ENCODE peak calls at places on chromosomes 16 and 17, in five cellular contexts. K, N, I, G and S are unnamed samples. For H3K4me1, the result is how much of the 10 kb centered on the place peaks cover.

GRCh38 chr16:66503030-66503429 is 46.9 kb downstream of the TK2 start:
- DNase-seq in K (no peak), N (no peak), I (no peak), G (no peak), S (peak)

GRCh38 chr16:48448799-48449481 is 63.7 kb upstream of the SIAH1 start:
- DNase-seq in K (no peak), N (no peak), I (no peak), G (no peak), S (no peak)

GRCh38 chr17:1413281-1413791 is 13.3 kb upstream of the YWHAE start:
- DNase-seq in K (peak), N (no peak), I (peak), G (no peak), S (no peak)

GRCh38 chr17:76131061-76131691 is 9.9 kb downstream of the FOXJ1 start:
- DNase-seq in K (no peak), N (no peak), I (no peak), G (no peak), S (no peak)

GRCh38 chr17:68101992-68102758 is 66.6 kb downstream of the KPNA2 start:
- DNase-seq in K (peak), N (no peak), I (peak), G (peak), S (peak)

GRCh38 chr16:88570691-88571092 is 489 bp downstream of the ZC3H18 start:
- DNase-seq in K (no peak), N (no peak), I (no peak), G (no peak), S (no peak)

GRCh38 chr16:84821728-84822676 is 2.2 kb downstream of the CRISPLD2 start:
- DNase-seq in K (no peak), N (no peak), I (no peak), G (no peak), S (peak)

GRCh38 chr16:15752717-15753488 is 102.9 kb downstream of the NDE1 start:
- DNase-seq in K (no peak), N (no peak), I (no peak), G (no peak), S (no peak)

GRCh38 chr17:75931062-75931461 is 9.8 kb downstream of the FBF1 start:
- DNase-seq in K (no peak), N (no peak), I (no peak), G (no peak), S (no peak)

GRCh38 chr16:82748026-82748425 is 121.3 kb downstream of the CDH13 start:
- DNase-seq in K (no peak), N (no peak), I (no peak), G (no peak), S (no peak)

GRCh38 chr17:38512473-38513058 is 84.3 kb downstream of the ARHGAP23 start:
- DNase-seq in K (no peak), N (no peak), I (no peak), G (no peak), S (no peak)

GRCh38 chr17:62800580-62800979 is 7.5 kb downstream of the MARCHF10 start:
- DNase-seq in K (peak), N (no peak), I (peak), G (no peak), S (no peak)

GRCh38 chr16:22092143-22092933 is at the start of gene VWA3A:
- DNase-seq in K (no peak), N (no peak), I (no peak), G (no peak), S (no peak)

GRCh38 chr16:52114414-52114813 is 432.5 kb downstream of the TOX3 start:
- DNase-seq in K (no peak), N (no peak), I (no peak), G (no peak), S (no peak)

GRCh38 chr16:87874639-87875472 is 5.5 kb upstream of the SLC7A5 start:
- DNase-seq in K (no peak), N (no peak), I (no peak), G (no peak), S (no peak)

GRCh38 chr16:59195242-59195641 is 461.1 kb upstream of the GOT2 start:
- DNase-seq in K (no peak), N (no peak), I (no peak), G (no peak), S (no peak)

GRCh38 chr16:56382459-56382858 is 42.9 kb downstream of the AMFR start:
- DNase-seq in K (no peak), N (no peak), I (no peak), G (no peak), S (no peak)

GRCh38 chr16:4052801-4053662 is 63.2 kb downstream of the ADCY9 start:
- DNase-seq in K (no peak), N (peak), I (peak), G (no peak), S (no peak)

GRCh38 chr16:57801856-57802634 is at the start of gene KIFC3:
- DNase-seq in K (peak), N (peak), I (peak), G (peak), S (peak)

GRCh38 chr16:79717324-79717848 is 116.8 kb upstream of the MAF start:
- DNase-seq in K (no peak), N (peak), I (no peak), G (no peak), S (no peak)

GRCh38 chr17:82924812-82925211 is 85.0 kb upstream of the ZNF750 start:
- DNase-seq in K (no peak), N (no peak), I (no peak), G (no peak), S (no peak)

DNA sequence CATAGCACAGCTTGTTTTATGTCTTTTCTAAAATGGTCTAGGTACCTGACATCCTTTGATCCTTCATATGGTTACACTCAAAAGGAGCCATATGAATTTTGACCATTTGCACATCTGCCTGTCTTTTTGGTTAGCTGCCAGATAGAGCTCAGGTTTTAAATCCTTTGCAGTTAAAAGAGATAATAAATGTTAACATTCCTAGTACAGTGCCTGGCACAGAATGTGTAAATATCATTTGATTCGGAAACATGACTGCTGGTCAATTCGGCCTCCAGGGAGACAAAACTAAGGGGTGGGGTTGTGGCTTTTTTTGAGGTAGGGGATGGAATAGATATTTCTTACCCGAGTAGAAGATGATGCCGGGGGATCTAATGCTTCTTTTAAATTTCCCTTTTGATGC is 64.2 kb downstream of the FTO start:
- DNase-seq in K (no peak), N (no peak), I (no peak), G (no peak), S (no peak)
- H3K4me1 ChIP-seq in K (under half), N (under half), I (under half), G (under half), S (under half)

DNA sequence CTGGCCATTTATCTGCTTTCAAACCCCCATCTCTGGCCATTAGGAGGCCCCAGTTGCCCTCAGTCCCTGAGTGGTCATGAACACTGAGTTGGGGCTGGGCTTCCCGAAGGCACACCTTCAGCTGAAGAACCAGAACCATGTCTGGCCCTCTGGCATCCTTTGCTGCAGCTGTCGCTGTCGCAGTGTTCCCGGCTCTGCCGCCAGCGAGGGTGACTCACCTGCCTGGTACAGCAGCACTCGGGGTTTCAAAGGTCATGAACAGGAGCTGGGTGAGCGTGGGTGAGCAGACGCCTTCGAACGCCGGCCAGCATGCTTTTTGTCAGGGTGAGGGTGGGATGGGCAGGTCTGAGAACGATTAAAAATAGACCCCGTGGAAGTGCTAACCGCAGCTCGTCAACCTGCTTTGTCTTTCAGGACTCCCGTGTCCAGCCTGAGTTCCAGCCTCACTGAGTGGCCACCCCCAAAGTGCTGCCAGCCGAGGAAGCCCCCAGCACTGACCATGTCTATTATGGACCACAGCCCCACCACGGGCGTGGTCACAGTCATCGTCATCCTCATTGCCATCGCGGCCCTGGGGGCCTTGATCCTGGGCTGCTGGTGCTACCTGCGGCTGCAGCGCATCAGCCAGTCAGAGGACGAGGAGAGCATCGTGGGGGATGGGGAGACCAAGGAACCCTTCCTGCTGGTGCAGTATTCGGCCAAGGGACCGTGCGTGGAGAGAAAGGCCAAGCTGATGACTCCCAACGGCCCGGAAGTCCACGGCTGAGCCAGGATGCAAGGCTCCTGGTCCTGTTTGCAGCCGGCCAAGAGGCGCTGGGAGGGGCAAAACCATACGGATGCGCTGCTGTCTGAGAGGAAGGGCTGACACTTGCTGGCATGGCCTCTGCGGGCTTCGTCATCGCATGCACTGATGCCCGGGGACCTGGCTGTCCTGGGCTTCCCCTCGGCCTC is 7.6 kb downstream of the SNN start:
- DNase-seq in K (peak), N (no peak), I (no peak), G (no peak), S (no peak)
- H3K4me1 ChIP-seq in K (half or more), N (under half), I (under half), G (under half), S (under half)

GRCh38 chr16:14562691-14563491 is 67.2 kb downstream of the PARN start:
- DNase-seq in K (peak), N (peak), I (no peak), G (no peak), S (no peak)
- H3K4me1 ChIP-seq in K (under half), N (under half), I (under half), G (under half), S (under half)

DNA sequence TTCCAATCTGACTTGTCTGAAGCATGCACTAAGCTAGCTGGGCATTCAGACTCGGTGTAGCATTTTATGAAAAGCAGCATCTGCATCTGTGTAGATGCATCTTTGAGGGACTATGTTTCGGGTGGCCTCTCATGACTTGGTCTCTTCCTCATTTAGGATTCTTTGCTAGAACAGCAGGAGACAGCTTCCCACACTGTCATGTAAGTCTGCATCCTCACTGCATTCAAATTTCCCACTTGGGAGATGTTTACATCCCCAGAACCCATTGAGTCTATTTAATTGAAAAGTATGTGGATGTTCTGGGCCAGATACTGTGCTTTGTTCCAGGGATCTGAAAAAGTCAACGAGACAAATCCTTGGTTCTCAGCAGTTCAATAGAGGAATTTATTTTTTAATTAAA is 198.6 kb upstream of the EEF2KMT start:
- DNase-seq in K (no peak), N (no peak), I (peak), G (no peak), S (no peak)
- H3K4me1 ChIP-seq in K (under half), N (under half), I (under half), G (under half), S (under half)

DNA sequence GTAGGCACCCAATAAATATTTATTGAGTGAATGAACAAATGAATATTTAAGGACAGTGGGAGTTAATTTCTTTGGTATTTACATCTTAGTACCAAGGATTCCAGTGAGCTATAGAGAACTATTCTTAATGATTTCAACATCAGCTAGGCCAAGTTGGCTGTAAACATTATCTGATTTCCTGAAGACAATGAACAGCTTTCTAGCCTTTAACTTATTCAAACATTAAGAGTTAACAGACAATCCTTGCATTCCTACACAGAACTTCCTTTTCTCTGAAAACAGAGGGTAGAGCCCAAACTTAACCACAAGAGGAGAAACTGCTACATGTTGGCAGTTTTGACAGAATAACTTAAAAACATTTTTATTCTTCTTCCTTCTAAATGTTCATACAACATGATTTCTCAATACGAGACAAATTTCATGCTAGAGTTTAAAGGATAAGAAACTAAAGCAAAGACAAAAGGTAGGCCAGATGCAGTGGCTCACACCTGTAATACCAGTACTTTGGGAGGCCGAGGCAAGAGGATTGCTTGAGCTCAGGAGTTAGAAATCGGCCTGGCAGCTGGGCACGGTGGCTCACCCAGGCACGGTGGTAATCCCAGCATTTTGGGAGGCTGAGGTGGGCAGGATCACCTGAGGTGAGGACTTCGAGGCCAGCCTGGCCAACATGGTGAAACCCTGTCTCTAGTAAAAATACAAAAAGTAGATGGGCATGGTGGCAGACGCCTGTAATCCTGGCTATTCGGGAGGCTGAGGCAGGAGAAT is 4.4 kb downstream of the CRLF3 start:
- DNase-seq in K (no peak), N (no peak), I (no peak), G (no peak), S (no peak)
- H3K4me1 ChIP-seq in K (under half), N (under half), I (under half), G (half or more), S (under half)

DNA sequence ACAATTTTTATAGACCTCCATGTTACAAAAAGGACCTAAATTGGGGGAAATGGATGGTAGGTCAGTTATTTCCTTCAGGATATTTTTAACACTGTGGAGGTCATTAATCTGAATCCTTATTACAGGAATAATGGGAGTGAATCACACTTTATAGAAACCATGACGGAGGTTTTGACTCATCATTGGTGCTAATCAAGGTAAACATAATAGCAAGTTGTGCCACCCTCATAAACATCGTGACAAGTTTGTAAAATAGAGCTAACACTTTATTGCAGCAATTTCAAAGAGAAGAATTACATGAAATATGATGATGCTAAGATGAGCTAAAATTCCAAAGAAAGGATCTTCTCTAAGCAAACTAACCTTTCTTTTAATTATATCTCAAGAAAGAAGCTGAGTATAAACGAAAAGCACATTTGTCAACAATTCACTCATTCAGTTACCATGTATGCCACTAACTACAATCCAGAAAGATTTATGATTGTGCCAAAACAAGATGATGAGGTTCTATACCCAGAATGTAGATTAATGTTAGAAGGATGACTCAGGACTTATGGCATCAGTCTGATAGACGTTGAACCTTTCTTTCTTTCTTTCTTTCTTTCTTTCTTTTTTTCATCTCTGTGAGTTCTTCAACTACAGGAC is 23.5 kb downstream of the STAT5B start:
- DNase-seq in K (no peak), N (no peak), I (no peak), G (no peak), S (no peak)
- H3K4me1 ChIP-seq in K (under half), N (under half), I (under half), G (half or more), S (under half)